ENCODE peak calls at places on chromosomes 13 and 19, in nine cellular contexts. G, B, F, Q, H, V, N, J and Y are unnamed samples.

GRCh38 chr19:7619671-7620441 is 9.5 kb downstream of the XAB2 start:
- DNase-seq in Q (no peak), J (no peak), H (no peak), N (no peak), F (no peak), G (no peak), B (no peak), V (no peak), Y (no peak)

GRCh38 chr19:50964266-50964665 is 5.1 kb downstream of the KLK6 start:
- DNase-seq in H (no peak), B (no peak), G (no peak), Q (no peak), J (no peak), V (no peak), F (no peak), N (no peak), Y (no peak)

GRCh38 chr19:9791552-9792181 is 23.1 kb upstream of the ZNF846 start:
- DNase-seq in G (peak), B (peak), Q (peak), V (peak), H (peak), F (peak), J (peak), N (peak), Y (peak)

GRCh38 chr13:51071493-51071892 is 39.6 kb downstream of the C13orf42 start:
- DNase-seq in F (no peak), B (no peak), V (no peak), N (no peak), H (no peak), G (no peak), J (no peak), Q (no peak), Y (no peak)

GRCh38 chr19:18776736-18777135 is 14.4 kb downstream of the COMP start:
- DNase-seq in H (no peak), F (no peak), N (peak), Q (no peak), J (no peak), G (no peak), V (no peak), B (no peak), Y (no peak)

GRCh38 chr19:17616961-17617806 is 61.7 kb downstream of the COLGALT1 start:
- DNase-seq in G (no peak), J (no peak), F (no peak), B (no peak), N (peak), V (peak), Q (no peak), H (no peak), Y (no peak)

GRCh38 chr19:1284293-1284978 is 1.2 kb upstream of the EFNA2 start:
- DNase-seq in G (no peak), B (no peak), J (no peak), F (no peak), Q (no peak), V (no peak), N (no peak), H (no peak), Y (no peak)

GRCh38 chr19:15331419-15332310 is 674 bp downstream of the BRD4 start:
- DNase-seq in Q (peak), N (peak), B (peak), V (peak), J (peak), F (peak), G (peak), H (peak), Y (no peak)

GRCh38 chr13:113022391-113023216 is 53.6 kb downstream of the MCF2L start:
- DNase-seq in F (no peak), V (no peak), H (no peak), J (no peak), G (no peak), Q (no peak), N (peak), B (no peak), Y (no peak)

GRCh38 chr13:57063007-57063406 is 77.7 kb upstream of the PRR20A start:
- DNase-seq in Q (no peak), B (no peak), J (no peak), N (peak), F (no peak), G (no peak), H (no peak), V (no peak), Y (no peak)

GRCh38 chr19:55353803-55354697 is 469 bp downstream of the COX6B2 start:
- DNase-seq in V (peak), G (peak), F (peak), J (peak), N (peak), H (no peak), Q (peak), B (peak), Y (no peak)

GRCh38 chr13:38763446-38764381 is 76.8 kb downstream of the FREM2 start:
- DNase-seq in J (no peak), Q (no peak), V (peak), F (no peak), B (no peak), G (no peak), N (peak), H (peak), Y (peak)

GRCh38 chr13:60990032-60990733 is 425.5 kb downstream of the PCDH20 start:
- DNase-seq in F (peak), Q (no peak), V (no peak), B (no peak), J (no peak), H (no peak), G (no peak), N (no peak), Y (peak)

GRCh38 chr19:49339364-49340068 is 4.3 kb downstream of the CD37 start:
- DNase-seq in H (peak), N (peak), B (no peak), J (no peak), G (no peak), V (peak), Q (peak), F (no peak), Y (no peak)

GRCh38 chr19:46670874-46671273 is 9.9 kb upstream of the DACT3 start:
- DNase-seq in B (no peak), V (no peak), Q (no peak), J (no peak), H (no peak), N (no peak), F (no peak), G (no peak), Y (no peak)

GRCh38 chr13:112842343-112842856 is 126.6 kb upstream of the MCF2L start:
- DNase-seq in F (no peak), G (no peak), Q (no peak), J (no peak), B (no peak), V (no peak), H (no peak), N (peak), Y (no peak)

GRCh38 chr19:52237771-52238400 is 31.5 kb upstream of the ZNF766 start:
- DNase-seq in G (peak), V (peak), H (peak), N (peak), Q (no peak), F (no peak), J (peak), B (peak), Y (peak)

GRCh38 chr13:24050796-24051715 is 109.5 kb upstream of the SPATA13 start:
- DNase-seq in V (peak), Q (no peak), N (no peak), H (no peak), G (no peak), J (no peak), F (no peak), B (no peak), Y (no peak)

GRCh38 chr19:7004313-7004931 is 16.8 kb downstream of the MBD3L2B start:
- DNase-seq in H (peak), F (peak), B (peak), J (peak), N (peak), Q (peak), G (peak), V (no peak), Y (peak)